ENCODE peak calls at places on chromosome 9, in nine cellular contexts. C is type B pancreatic cell; Y is CD8-positive, alpha-beta T cell; O is heart left ventricle; U is progenitor cell of endocrine pancreas; B is Peyer's patch; I is activated CD8-positive, alpha-beta T cell treated with anti-CD3 and anti-CD28 coated beads for 36 hours; Z is neural progenitor cell; H is fibroblast of the aortic adventitia. S is an unnamed sample.

GRCh38 chr9:20304001-20304400 is 318.3 kb downstream of the MLLT3 start:
- DNase-seq in C (no peak), Y (no peak), O (no peak), U (no peak), B (no peak), I (no peak), Z (no peak), H (no peak), S (no peak)

GRCh38 chr9:28651050-28651722 is 1077.9 kb upstream of the C9orf72 start:
- DNase-seq in C (no peak), Y (no peak), O (no peak), U (no peak), B (no peak), I (no peak), Z (no peak), H (no peak), S (no peak)

GRCh38 chr9:137103206-137103999 is 11.1 kb downstream of the DPP7 start:
- DNase-seq in C (no peak), Y (no peak), O (no peak), U (no peak), B (no peak), I (no peak), Z (no peak), H (no peak), S (no peak)

GRCh38 chr9:110599468-110599867 is 19.9 kb upstream of the SVEP1 start:
- DNase-seq in C (no peak), Y (no peak), O (no peak), U (no peak), B (no peak), I (no peak), Z (no peak), H (no peak), S (no peak)

GRCh38 chr9:135410831-135411473 is 68.6 kb upstream of the PPP1R26 start:
- DNase-seq in C (no peak), Y (no peak), O (no peak), U (no peak), B (no peak), I (no peak), Z (peak; percentile 21), H (no peak), S (no peak)

GRCh38 chr9:88803551-88804288 is 187.5 kb upstream of the S1PR3 start:
- DNase-seq in C (no peak), Y (no peak), O (no peak), U (no peak), B (no peak), I (no peak), Z (no peak), H (peak; percentile 37), S (no peak)

GRCh38 chr9:72477862-72478564 is 43.4 kb upstream of the TMC1 start:
- DNase-seq in C (no peak), Y (no peak), O (no peak), U (no peak), B (no peak), I (peak; percentile 21), Z (no peak), H (peak; percentile 59), S (peak; percentile 34)

GRCh38 chr9:135355466-135356420 is 123.8 kb upstream of the PPP1R26 start:
- DNase-seq in C (no peak), Y (no peak), O (no peak), U (no peak), B (no peak), I (no peak), Z (no peak), H (no peak), S (no peak)

GRCh38 chr9:79619930-79620329 is 48.2 kb downstream of the TLE4 start:
- DNase-seq in C (no peak), Y (no peak), O (no peak), U (no peak), B (no peak), I (no peak), Z (no peak), H (no peak), S (no peak)

GRCh38 chr9:35277171-35277520 is 115.3 kb downstream of the UNC13B start:
- DNase-seq in C (no peak), Y (no peak), O (no peak), U (no peak), B (no peak), I (no peak), Z (no peak), H (peak; percentile 50), S (no peak)

GRCh38 chr9:130518943-130519772 is 60.2 kb upstream of the FUBP3 start:
- DNase-seq in C (no peak), Y (no peak), O (no peak), U (no peak), B (no peak), I (no peak), Z (no peak), H (no peak), S (no peak)

GRCh38 chr9:136617746-136618577 is 44.8 kb upstream of the EGFL7 start:
- DNase-seq in C (no peak), Y (no peak), O (no peak), U (no peak), B (peak; percentile 57), I (no peak), Z (no peak), H (no peak), S (no peak)

GRCh38 chr9:94084314-94084713 is at the start of gene PTPDC1:
- DNase-seq in C (no peak), Y (no peak), O (peak; percentile 21), U (no peak), B (no peak), I (no peak), Z (peak; percentile 78), H (peak; percentile 83), S (no peak)

GRCh38 chr9:79233542-79233941 is 338.2 kb upstream of the TLE4 start:
- DNase-seq in C (no peak), Y (no peak), O (no peak), U (no peak), B (no peak), I (peak; percentile 13), Z (peak; percentile 24), H (peak; percentile 44), S (peak; percentile 18)

GRCh38 chr9:35904338-35904737 is 1.7 kb upstream of the HRCT1 start:
- DNase-seq in C (no peak), Y (no peak), O (no peak), U (no peak), B (no peak), I (no peak), Z (no peak), H (no peak), S (no peak)

GRCh38 chr9:19386469-19387044 is 6.5 kb upstream of the RPS6 start:
- DNase-seq in C (no peak), Y (no peak), O (no peak), U (no peak), B (no peak), I (no peak), Z (no peak), H (peak; percentile 72), S (no peak)

GRCh38 chr9:76810377-76810957 is 46.2 kb downstream of the PCA3 start:
- DNase-seq in C (no peak), Y (no peak), O (no peak), U (peak; percentile 27), B (no peak), I (peak; percentile 58), Z (peak; percentile 74), H (peak; percentile 82), S (peak; percentile 32)
- TF ChIP-seq CTCF in C (peak; percentile 97), Y (peak; percentile 15), O (peak; percentile 56), U (peak; percentile 96), B (peak; percentile 97), I (peak; percentile 69), Z (peak; percentile 94), H (peak; percentile 90), S (peak; percentile 76)

GRCh38 chr9:37410969-37411785 is 11.3 kb upstream of the GRHPR start:
- DNase-seq in C (no peak), Y (no peak), O (no peak), U (no peak), B (peak; percentile 31), I (peak; percentile 52), Z (peak; percentile 36), H (peak; percentile 29), S (peak; percentile 72)
- TF ChIP-seq CTCF in C (peak; percentile 49), Y (no peak), O (no peak), U (peak; percentile 39), B (no peak), I (no peak), Z (peak; percentile 44), H (peak; percentile 54), S (peak; percentile 75)

GRCh38 chr9:107628444-107628843 is 138.9 kb upstream of the KLF4 start:
- DNase-seq in C (no peak), Y (no peak), O (no peak), U (no peak), B (no peak), I (no peak), Z (no peak), H (no peak), S (no peak)
- TF ChIP-seq CTCF in C (no peak), Y (no peak), O (no peak), U (no peak), B (no peak), I (no peak), Z (no peak), H (no peak), S (no peak)

GRCh38 chr9:100472725-100473261 is at the start of gene TMEFF1:
- DNase-seq in C (peak; percentile 83), Y (peak; percentile 39), O (peak; percentile 37), U (peak; percentile 89), B (no peak), I (peak; percentile 73), Z (peak; percentile 94), H (no peak), S (peak; percentile 74)
- TF ChIP-seq CTCF in C (peak; percentile 55), Y (no peak), O (no peak), U (peak; percentile 43), B (no peak), I (no peak), Z (peak; percentile 20), H (peak; percentile 22), S (no peak)

S was measured in GM10248.